ENCODE peak calls at places on chromosomes 2 and 18, in ten cellular contexts. H is OCI-LY7, Z is mammary epithelial cell, M is GM23248, F is A549, L is K562, S is right lobe of liver, B is sigmoid colon, A is ascending aorta, Q is IMR-90. W is an unnamed sample.

GRCh38 chr2:127094509-127095366 is 12.2 kb downstream of the BIN1 start:
- DNase-seq in H (no peak), Z (no peak), M (peak; percentile 61), F (peak; percentile 43), L (no peak), S (peak; percentile 56), B (peak; percentile 79), A (no peak), Q (peak; percentile 33), W (no peak)

GRCh38 chr2:211144078-211144477 is 587.7 kb downstream of the CPS1 start:
- DNase-seq in H (no peak), Z (peak; percentile 73), M (peak; percentile 66), F (no peak), L (no peak), S (no peak), B (no peak), A (no peak), Q (peak; percentile 5), W (no peak)

GRCh38 chr18:54871231-54871630 is 43.0 kb downstream of the RAB27B start:
- DNase-seq in H (no peak), Z (no peak), M (no peak), F (no peak), L (no peak), S (no peak), B (no peak), A (no peak), Q (no peak), W (no peak)

GRCh38 chr2:109375131-109375561 is 238.6 kb downstream of the SEPTIN10 start:
- DNase-seq in H (no peak), Z (no peak), M (no peak), F (no peak), L (no peak), S (no peak), B (peak; percentile 52), A (peak; percentile 59), Q (no peak), W (no peak)

GRCh38 chr2:231187736-231188505 is 10.5 kb upstream of the ARMC9 start:
- DNase-seq in H (no peak), Z (no peak), M (peak; percentile 40), F (no peak), L (no peak), S (no peak), B (peak; percentile 62), A (peak; percentile 93), Q (peak; percentile 24), W (no peak)

GRCh38 chr2:160731856-160732255 is 238.2 kb upstream of the RBMS1 start:
- DNase-seq in H (no peak), Z (no peak), M (no peak), F (no peak), L (no peak), S (no peak), B (no peak), A (no peak), Q (no peak), W (no peak)

GRCh38 chr18:12079504-12080237 is 14.0 kb upstream of the ANKRD62 start:
- DNase-seq in H (no peak), Z (no peak), M (peak; percentile 33), F (no peak), L (no peak), S (no peak), B (no peak), A (no peak), Q (peak; percentile 30), W (no peak)

GRCh38 chr18:76553715-76554603 is 58.9 kb upstream of the ZNF516 start:
- DNase-seq in H (no peak), Z (peak; percentile 42), M (peak; percentile 62), F (no peak), L (no peak), S (no peak), B (no peak), A (no peak), Q (peak; percentile 90), W (no peak)

GRCh38 chr2:218271865-218272530 is 1.7 kb downstream of the PNKD start:
- DNase-seq in H (peak; percentile 26), Z (no peak), M (peak; percentile 27), F (no peak), L (no peak), S (no peak), B (no peak), A (no peak), Q (no peak), W (no peak)

GRCh38 chr2:218273908-218274249 is 3.6 kb downstream of the PNKD start:
- DNase-seq in H (no peak), Z (no peak), M (no peak), F (no peak), L (no peak), S (no peak), B (no peak), A (no peak), Q (no peak), W (no peak)

GRCh38 chr2:218270721-218271486 is 585 bp downstream of the PNKD start:
- DNase-seq in H (peak; percentile 48), Z (no peak), M (peak; percentile 66), F (no peak), L (no peak), S (no peak), B (no peak), A (peak; percentile 64), Q (no peak), W (no peak)

GRCh38 chr2:218271487-218271797 is 1.1 kb downstream of the PNKD start:
- DNase-seq in H (no peak), Z (peak; percentile 55), M (peak; percentile 32), F (no peak), L (no peak), S (no peak), B (no peak), A (no peak), Q (no peak), W (no peak)

GRCh38 chr2:218272531-218273212 is 2.4 kb downstream of the PNKD start:
- DNase-seq in H (peak; percentile 91), Z (peak; percentile 94), M (peak; percentile 96), F (peak; percentile 87), L (peak; percentile 69), S (peak; percentile 86), B (peak; percentile 97), A (peak; percentile 98), Q (peak; percentile 84), W (peak; percentile 71)
- H3K4me1 ChIP-seq in H (peaks cover 23% of the 10 kb centered on the region), Z (peaks cover 17% of the 10 kb centered on the region), M (peaks cover 20% of the 10 kb centered on the region), F (peaks cover 25% of the 10 kb centered on the region), L (peaks cover 4% of the 10 kb centered on the region), S (peaks cover 25% of the 10 kb centered on the region), B (peaks cover 37% of the 10 kb centered on the region), A (peaks cover 32% of the 10 kb centered on the region), Q (peaks cover 10% of the 10 kb centered on the region), W (peaks cover 40% of the 10 kb centered on the region)

GRCh38 chr2:113171359-113172075 is 2.3 kb upstream of the PSD4 start:
- DNase-seq in H (no peak), Z (no peak), M (no peak), F (no peak), L (no peak), S (no peak), B (no peak), A (no peak), Q (no peak), W (no peak)

GRCh38 chr2:113172721-113173562 is 829 bp upstream of the PSD4 start:
- DNase-seq in H (no peak), Z (no peak), M (no peak), F (no peak), L (no peak), S (no peak), B (no peak), A (no peak), Q (no peak), W (no peak)

GRCh38 chr2:113175101-113175628 is 1.4 kb downstream of the PSD4 start:
- DNase-seq in H (peak; percentile 90), Z (no peak), M (no peak), F (no peak), L (no peak), S (no peak), B (no peak), A (no peak), Q (no peak), W (peak; percentile 17)

GRCh38 chr2:113174369-113174735 is 581 bp downstream of the PSD4 start:
- DNase-seq in H (peak; percentile 53), Z (no peak), M (no peak), F (no peak), L (peak; percentile 55), S (no peak), B (no peak), A (no peak), Q (no peak), W (no peak)

DNA sequence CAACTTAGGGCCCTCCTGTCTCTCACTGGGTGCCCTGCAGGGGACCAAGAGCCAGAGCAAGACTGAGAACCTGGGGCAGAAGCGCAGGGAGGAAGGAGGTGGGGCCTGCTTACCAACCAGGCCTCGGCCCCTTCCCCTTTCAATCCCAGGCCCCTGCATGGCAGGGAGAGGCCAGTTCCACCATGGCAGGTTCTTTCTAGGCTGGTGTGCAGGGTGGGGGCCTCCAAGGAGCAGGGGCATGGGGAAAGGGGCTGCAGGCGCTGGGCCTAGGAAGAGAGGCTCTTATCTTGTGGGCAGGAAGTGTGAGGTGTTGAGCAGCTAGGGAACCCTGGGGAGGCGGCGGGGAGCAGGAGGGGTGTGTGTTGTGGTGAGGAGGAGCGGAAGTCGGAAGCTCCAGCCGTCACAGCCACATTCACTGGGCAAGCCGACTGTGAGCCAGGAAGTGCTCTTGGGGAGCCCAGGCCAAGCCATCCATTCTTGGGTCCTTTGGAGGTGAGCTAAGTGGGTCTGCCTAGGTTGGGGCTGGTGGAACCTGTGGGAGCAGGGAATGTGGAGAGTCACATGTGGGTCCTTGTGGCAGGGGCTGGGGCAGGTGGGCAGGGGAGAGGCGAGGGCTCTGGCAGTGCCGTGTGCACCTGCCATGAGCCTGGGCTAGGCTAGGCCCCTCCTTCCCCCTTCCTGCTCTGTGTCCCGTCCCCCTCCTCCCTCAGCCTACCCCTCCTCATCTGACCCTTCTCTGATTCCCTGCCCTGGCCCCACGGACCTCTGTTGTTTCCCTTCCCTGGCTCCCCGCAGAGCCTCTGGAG is at the start of gene PSD4:
- DNase-seq in H (peak; percentile 91), Z (no peak), M (no peak), F (no peak), L (peak; percentile 91), S (peak; percentile 78), B (no peak), A (peak; percentile 80), Q (no peak), W (peak; percentile 73)
- H3K4me3 ChIP-seq in H (peak within 1 kb of the TSS; percentile 90), Z (no peak within 1 kb of the TSS), M (no peak within 1 kb of the TSS), F (no peak within 1 kb of the TSS), L (peak within 1 kb of the TSS; percentile 70), S (peak within 1 kb of the TSS; percentile 18), B (peak within 1 kb of the TSS; percentile 19), A (peak within 1 kb of the TSS; percentile 44), Q (no peak within 1 kb of the TSS), W (peak within 1 kb of the TSS; percentile 32)

DNA sequence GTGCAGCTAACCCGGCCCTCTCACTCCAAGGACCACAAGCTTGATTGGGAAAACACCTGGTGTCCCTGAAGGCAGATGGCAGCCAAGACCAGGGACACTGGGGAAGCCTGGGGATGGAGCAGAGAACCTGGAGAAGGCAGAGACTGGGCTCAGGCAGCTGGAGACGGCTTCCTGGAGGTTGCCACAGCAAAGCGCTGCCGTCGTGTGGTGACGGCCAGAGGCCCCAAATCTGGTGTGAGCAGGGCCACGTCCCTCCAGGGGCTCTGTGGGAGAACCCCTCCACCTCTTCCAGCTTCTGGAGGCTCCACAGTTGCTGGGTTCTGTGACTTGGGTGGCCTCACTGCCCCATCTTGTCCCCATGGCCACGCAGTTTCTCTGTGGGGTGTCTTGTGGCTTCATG is 484.9 kb upstream of the SALL3 start:
- DNase-seq in H (no peak), Z (no peak), M (no peak), F (no peak), L (no peak), S (no peak), B (no peak), A (no peak), Q (no peak), W (no peak)
- H3K9me3 ChIP-seq in H (no peaks in the 10 kb centered on the region), Z (peaks cover 60% of the 10 kb centered on the region), M (no peaks in the 10 kb centered on the region), F (no peaks in the 10 kb centered on the region), L (no peaks in the 10 kb centered on the region), S (no peaks in the 10 kb centered on the region), B (no peaks in the 10 kb centered on the region), A (no peaks in the 10 kb centered on the region), Q (peaks cover 57% of the 10 kb centered on the region), W (no peaks in the 10 kb centered on the region)

DNA sequence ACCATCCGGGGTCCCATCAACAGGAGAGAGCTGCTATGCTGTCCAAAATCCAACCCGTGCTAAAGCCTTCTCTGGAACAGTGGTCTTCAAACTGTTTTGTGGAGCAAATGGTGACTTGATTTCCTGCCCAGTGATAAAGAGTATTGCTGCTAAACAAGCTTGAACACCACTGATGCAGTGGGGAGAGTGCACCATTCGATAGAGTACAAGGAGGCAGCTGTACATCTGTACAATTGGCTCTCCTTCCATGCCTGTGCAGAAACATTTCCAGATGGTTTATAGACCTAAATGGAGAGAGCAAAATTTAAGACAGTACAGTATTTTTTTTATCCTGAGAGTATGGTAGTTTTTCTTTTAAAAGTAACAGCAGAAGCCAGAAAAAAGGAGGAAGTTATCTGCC is 20.0 kb downstream of the HJURP start:
- DNase-seq in H (no peak), Z (no peak), M (no peak), F (no peak), L (no peak), S (no peak), B (no peak), A (no peak), Q (no peak), W (no peak)
- H3K4me1 ChIP-seq in H (peaks cover 18% of the 10 kb centered on the region), Z (peaks cover 11% of the 10 kb centered on the region), M (no peaks in the 10 kb centered on the region), F (peaks cover 88% of the 10 kb centered on the region), L (no peaks in the 10 kb centered on the region), S (no peaks in the 10 kb centered on the region), B (no peaks in the 10 kb centered on the region), A (no peaks in the 10 kb centered on the region), Q (peaks cover 5% of the 10 kb centered on the region), W (peaks cover 5% of the 10 kb centered on the region)

W was measured in esophagus squamous epithelium.